ENCODE peak calls at places on chromosomes 6 and 20, in ten cellular contexts. W is sigmoid colon, Y is caudate nucleus, T is tibial nerve, B is right atrium auricular region, J is cardiac muscle cell, P is Panc1, U is body of pancreas, G is pancreas, F is kidney. L is an unnamed sample.

GRCh38 chr6:11251553-11252358 is 19.3 kb upstream of the NEDD9 start:
- DNase-seq in P (no peak), G (no peak), U (peak; percentile 55), Y (peak; percentile 54), F (peak; percentile 76), J (peak; percentile 87), B (peak; percentile 83), W (peak; percentile 82), T (peak; percentile 89), L (no peak)

GRCh38 chr6:82889117-82889516 is 176.5 kb downstream of the UBE3D start:
- DNase-seq in U (no peak), J (no peak), T (no peak), G (no peak), P (no peak), Y (no peak), F (no peak), B (no peak), W (no peak), L (no peak)

GRCh38 chr20:36951198-36951976 is at the start of gene SAMHD1:
- DNase-seq in B (peak; percentile 97), Y (peak; percentile 92), F (peak; percentile 99), J (peak; percentile 99), U (peak; percentile 98), P (peak; percentile 94), G (peak; percentile 100), T (peak; percentile 96), W (peak; percentile 99), L (peak; percentile 92)

GRCh38 chr20:1661542-1662299 is 4.1 kb upstream of the SIRPG start:
- DNase-seq in T (no peak), Y (no peak), G (no peak), B (no peak), U (no peak), J (no peak), F (no peak), W (no peak), P (no peak), L (no peak)

GRCh38 chr20:8854566-8854965 is 214.3 kb upstream of the PLCB4 start:
- DNase-seq in W (peak; percentile 84), F (peak; percentile 70), G (no peak), Y (no peak), T (peak; percentile 22), B (no peak), U (peak; percentile 11), P (no peak), J (peak; percentile 84), L (peak; percentile 71)

GRCh38 chr6:153879826-153880225 is 159.2 kb upstream of the OPRM1 start:
- DNase-seq in U (no peak), T (no peak), F (no peak), B (no peak), Y (no peak), J (no peak), G (no peak), W (no peak), P (no peak), L (no peak)

GRCh38 chr6:117555262-117555849 is 47.0 kb downstream of the GOPC start:
- DNase-seq in Y (no peak), F (no peak), P (no peak), U (no peak), T (no peak), G (no peak), J (no peak), B (no peak), W (no peak), L (no peak)

GRCh38 chr6:16361121-16361520 is 122.7 kb downstream of the GMPR start:
- DNase-seq in U (no peak), J (no peak), G (no peak), P (no peak), T (no peak), Y (no peak), F (no peak), B (no peak), W (no peak), L (no peak)

GRCh38 chr6:126020305-126021050 is 34.1 kb downstream of the TRMT11 start:
- DNase-seq in G (no peak), Y (no peak), U (no peak), W (no peak), F (no peak), B (no peak), P (no peak), J (no peak), T (no peak), L (no peak)

GRCh38 chr20:19572031-19572430 is 186.0 kb upstream of the RIN2 start:
- DNase-seq in W (no peak), B (no peak), J (no peak), G (no peak), Y (no peak), U (no peak), F (no peak), P (no peak), T (no peak), L (no peak)

GRCh38 chr6:121592261-121592935 is 157.0 kb downstream of the GJA1 start:
- DNase-seq in F (no peak), U (no peak), B (no peak), G (no peak), W (no peak), T (no peak), Y (no peak), P (no peak), J (no peak), L (no peak)

GRCh38 chr20:62496525-62497218 is 20.9 kb upstream of the GATA5 start:
- DNase-seq in T (no peak), J (no peak), U (peak; percentile 50), W (no peak), Y (no peak), G (no peak), B (no peak), P (no peak), F (no peak), L (peak; percentile 38)

GRCh38 chr20:46408281-46408731 is 1.9 kb upstream of the ELMO2 start:
- DNase-seq in B (no peak), W (no peak), Y (no peak), P (no peak), G (no peak), F (no peak), U (no peak), J (no peak), T (no peak), L (no peak)

GRCh38 chr6:165186441-165187205 is 122.8 kb downstream of the C6orf118 start:
- DNase-seq in F (no peak), T (no peak), U (no peak), G (peak; percentile 39), B (no peak), J (no peak), Y (no peak), W (no peak), P (no peak), L (no peak)

GRCh38 chr6:148348778-148349177 is 6.1 kb downstream of the SASH1 start:
- DNase-seq in G (no peak), U (no peak), T (no peak), F (no peak), J (no peak), P (no peak), Y (no peak), W (no peak), B (no peak), L (no peak)

GRCh38 chr6:105879146-105879545 is 207.0 kb upstream of the PRDM1 start:
- DNase-seq in J (no peak), F (no peak), T (no peak), G (no peak), P (no peak), W (no peak), Y (no peak), U (no peak), B (no peak), L (no peak)

GRCh38 chr6:7554533-7555275 is 13.2 kb downstream of the DSP start:
- DNase-seq in B (no peak), G (no peak), F (no peak), U (no peak), Y (no peak), J (no peak), P (no peak), T (no peak), W (no peak), L (no peak)
- H3K27ac ChIP-seq in B (peak overlapping the region; percentile 48), G (peak overlapping the region; percentile 11), F (no peak overlapping the region), U (no peak overlapping the region), Y (no peak overlapping the region), J (peak overlapping the region; percentile 53), P (no peak overlapping the region), T (no peak overlapping the region), W (no peak overlapping the region), L (no peak overlapping the region)

DNA sequence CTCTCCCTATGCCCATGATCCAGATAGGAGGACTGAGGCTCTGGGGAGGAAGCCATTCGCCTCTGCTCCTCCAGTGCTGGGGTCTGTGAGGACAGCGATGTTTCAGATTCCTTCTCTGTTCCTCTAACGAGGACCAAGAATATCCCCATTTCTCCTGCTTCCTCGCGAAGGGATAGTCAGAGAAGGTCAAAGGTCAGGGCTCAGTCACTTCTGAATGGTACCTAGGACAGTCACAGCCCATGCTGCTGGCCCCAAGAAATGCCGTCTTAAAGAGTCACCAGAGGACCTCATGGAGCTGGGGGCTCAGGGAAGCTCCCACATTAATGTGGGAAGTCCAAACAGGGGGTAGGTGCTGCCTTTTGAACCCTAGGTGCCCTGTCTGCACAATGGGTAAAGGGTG is 2.1 kb downstream of the FOXS1 start:
- DNase-seq in B (no peak), F (no peak), U (no peak), T (no peak), J (no peak), W (no peak), P (no peak), Y (no peak), G (no peak), L (no peak)
- H3K27ac ChIP-seq in B (peak overlapping the region; percentile 63), F (peak overlapping the region; percentile 78), U (no peak overlapping the region), T (no peak overlapping the region), J (no peak overlapping the region), W (peak overlapping the region; percentile 23), P (peak overlapping the region; percentile 84), Y (peak overlapping the region; percentile 54), G (no peak overlapping the region), L (no peak overlapping the region)

DNA sequence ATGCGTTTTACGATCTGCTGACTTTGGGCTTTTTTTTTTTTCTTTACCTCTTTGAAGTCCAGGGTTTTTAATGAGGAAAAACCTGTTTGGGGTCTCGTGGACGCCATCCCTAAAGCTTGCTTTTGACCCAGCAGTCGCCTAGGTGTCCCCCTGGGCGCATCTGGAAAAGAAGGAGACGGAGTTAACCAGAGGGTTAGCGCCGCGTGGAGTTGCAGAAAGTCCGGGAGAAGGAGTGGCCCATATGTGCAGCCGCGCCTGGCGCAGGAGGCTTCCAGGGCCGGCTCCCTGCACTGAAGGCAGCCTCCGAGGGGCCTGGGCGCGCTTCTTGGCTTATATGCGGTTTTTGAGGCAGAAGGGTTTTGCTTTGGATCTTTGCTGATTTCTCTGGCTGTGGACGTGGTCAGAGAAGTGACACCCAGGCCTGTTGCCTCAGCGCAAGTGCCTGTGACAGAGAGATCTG is 926 bp downstream of the TMEM181 start:
- DNase-seq in B (no peak), W (no peak), Y (no peak), G (peak; percentile 71), F (peak; percentile 74), U (peak; percentile 53), P (no peak), T (no peak), J (no peak), L (peak; percentile 45)
- H3K27ac ChIP-seq in B (peak overlapping the region; percentile 86), W (peak overlapping the region; percentile 93), Y (no peak overlapping the region), G (peak overlapping the region; percentile 95), F (no peak overlapping the region), U (peak overlapping the region; percentile 95), P (peak overlapping the region; percentile 81), T (peak overlapping the region; percentile 95), J (peak overlapping the region; percentile 92), L (peak overlapping the region; percentile 90)

DNA sequence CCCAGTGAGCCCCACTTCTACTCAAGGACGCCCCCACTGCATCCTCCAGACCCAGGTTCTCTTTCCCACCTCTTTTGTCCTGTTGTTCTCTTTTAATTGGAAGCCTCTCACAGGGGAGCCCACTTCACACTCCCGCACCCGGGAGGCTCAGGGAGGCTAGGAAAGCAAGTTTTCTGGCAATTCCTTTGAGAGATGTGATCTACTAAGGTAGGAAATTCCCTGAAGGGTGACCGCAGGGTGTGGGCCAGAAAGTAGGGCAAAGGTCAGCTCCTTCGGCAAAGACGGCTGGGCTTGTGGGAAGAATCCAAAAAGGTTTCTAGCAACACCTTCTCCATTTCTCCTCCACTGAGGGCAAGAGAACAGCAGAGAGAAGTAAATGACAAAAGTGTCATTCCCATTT is 98.1 kb upstream of the PTPN1 start:
- DNase-seq in F (peak; percentile 39), U (peak; percentile 52), P (no peak), T (no peak), Y (no peak), G (no peak), J (no peak), B (no peak), W (no peak), L (no peak)
- H3K27ac ChIP-seq in F (no peak overlapping the region), U (no peak overlapping the region), P (no peak overlapping the region), T (no peak overlapping the region), Y (no peak overlapping the region), G (no peak overlapping the region), J (no peak overlapping the region), B (peak overlapping the region; percentile 46), W (no peak overlapping the region), L (no peak overlapping the region)